ENCODE peak calls at places on chromosomes 2 and 18, in six cellular contexts. G is thyroid gland, Z is H1, M is endothelial cell of umbilical vein, S is A549, K is neural progenitor cell. T is an unnamed sample.
A peak's percentile ranks its signal among the peaks of the same experiment; 100 is the strongest.

GRCh38 chr2:69012310-69013122 is 463 bp upstream of the ANTXR1 start:
- DNase-seq in G (peak; percentile 65), Z (no peak), M (peak; percentile 56), S (peak; percentile 85), K (peak; percentile 3), T (peak; percentile 88)

GRCh38 chr2:170462433-170463205 is 252.5 kb upstream of the SP5 start:
- DNase-seq in G (no peak), Z (no peak), M (no peak), S (no peak), K (no peak), T (no peak)

GRCh38 chr18:79558196-79559120 is 121.1 kb upstream of the CTDP1 start:
- DNase-seq in G (no peak), Z (no peak), M (no peak), S (no peak), K (no peak), T (no peak)

GRCh38 chr2:188984680-188985079 is 10.5 kb downstream of the COL3A1 start:
- DNase-seq in G (no peak), Z (no peak), M (no peak), S (peak; percentile 74), K (no peak), T (no peak)

GRCh38 chr2:169193624-169194023 is 124.3 kb downstream of the DHRS9 start:
- DNase-seq in G (no peak), Z (no peak), M (no peak), S (no peak), K (no peak), T (no peak)

GRCh38 chr18:35158728-35159443 is 81.9 kb upstream of the ZNF397 start:
- DNase-seq in G (no peak), Z (no peak), M (no peak), S (no peak), K (no peak), T (no peak)

GRCh38 chr18:77167276-77167675 is 34.7 kb upstream of the MBP start:
- DNase-seq in G (no peak), Z (no peak), M (no peak), S (no peak), K (no peak), T (no peak)

GRCh38 chr2:237723613-237724012 is 75.0 kb upstream of the RBM44 start:
- DNase-seq in G (no peak), Z (no peak), M (no peak), S (peak; percentile 72), K (peak; percentile 78), T (peak; percentile 84)

GRCh38 chr2:218263817-218264611 is 3.2 kb downstream of the GPBAR1 start:
- DNase-seq in G (no peak), Z (no peak), M (no peak), S (no peak), K (no peak), T (no peak)

GRCh38 chr2:172782506-172783090 is 47.0 kb downstream of the RAPGEF4 start:
- DNase-seq in G (no peak), Z (no peak), M (no peak), S (no peak), K (no peak), T (no peak)

GRCh38 chr18:54879691-54880090 is 51.4 kb downstream of the RAB27B start:
- DNase-seq in G (no peak), Z (no peak), M (no peak), S (no peak), K (no peak), T (no peak)

GRCh38 chr2:68934021-68934420 is 18.7 kb downstream of the GKN2 start:
- DNase-seq in G (no peak), Z (no peak), M (no peak), S (no peak), K (no peak), T (no peak)

GRCh38 chr18:22183647-22184161 is 14.3 kb downstream of the GATA6 start:
- DNase-seq in G (no peak), Z (no peak), M (no peak), S (no peak), K (no peak), T (no peak)
- H3K4me3 ChIP-seq in G (no peak overlapping the region), Z (no peak overlapping the region), M (no peak overlapping the region), S (no peak overlapping the region), K (no peak overlapping the region), T (no peak overlapping the region)

DNA sequence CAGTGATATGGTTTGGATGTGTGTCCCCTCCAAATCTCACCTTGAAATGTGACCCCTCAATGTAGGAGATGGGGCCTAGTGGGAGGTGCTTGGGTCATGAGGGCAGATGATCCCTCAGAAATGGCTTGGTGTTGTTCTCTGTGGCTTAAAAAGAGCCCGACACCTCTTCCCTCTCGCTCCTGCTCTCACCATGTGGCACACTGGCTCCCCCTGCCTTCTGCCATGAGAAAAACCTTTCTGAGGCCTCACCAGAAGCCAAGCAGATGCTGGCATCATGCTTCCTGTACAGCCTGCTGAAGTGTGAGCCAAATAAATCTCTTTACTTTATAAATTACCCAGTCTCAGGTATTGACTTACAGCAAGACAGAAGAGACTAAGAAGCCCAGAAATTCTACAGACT is 357.1 kb downstream of the NRXN1 start:
- DNase-seq in G (no peak), Z (peak; percentile 29), M (no peak), S (peak; percentile 12), K (peak; percentile 4), T (peak; percentile 1)
- TF ChIP-seq CTCF in G (no peak), Z (peak; percentile 63), M (no peak), S (peak; percentile 7), K (peak; percentile 15), T (peak; percentile 27)

GRCh38 chr2:107588181-107588580 is 238.5 kb upstream of the RGPD4 start:
- DNase-seq in G (no peak), Z (no peak), M (no peak), S (no peak), K (no peak), T (no peak)
- H3K4me1 ChIP-seq in G (no peaks in the 10 kb centered on the region), Z (no peaks in the 10 kb centered on the region), M (no peaks in the 10 kb centered on the region), S (peaks cover 18% of the 10 kb centered on the region), K (peaks cover 10% of the 10 kb centered on the region), T (no peaks in the 10 kb centered on the region)

GRCh38 chr2:77387324-77387723 is 134.9 kb downstream of the LRRTM4 start:
- DNase-seq in G (no peak), Z (peak; percentile 23), M (no peak), S (no peak), K (no peak), T (no peak)

DNA sequence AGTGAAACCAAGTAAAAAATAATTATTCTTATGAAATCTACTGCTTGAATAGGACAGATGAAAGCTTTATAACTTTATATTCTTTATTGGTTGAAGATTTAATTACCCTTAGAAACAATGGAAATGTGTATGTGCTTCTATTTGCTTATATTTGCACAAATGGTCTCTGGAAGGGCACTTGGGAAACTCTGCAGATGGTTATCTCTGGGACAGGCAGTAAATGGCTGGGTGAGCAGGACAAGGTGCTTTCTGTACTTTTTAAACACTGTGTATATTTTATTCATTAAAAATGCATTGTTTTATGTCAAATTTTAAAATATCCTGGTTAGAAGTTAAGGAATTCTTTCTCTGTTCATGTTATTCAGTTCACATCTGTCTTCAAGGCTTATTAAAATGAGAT is 131.1 kb downstream of the LRRTM4 start:
- DNase-seq in G (no peak), Z (no peak), M (no peak), S (no peak), K (no peak), T (no peak)
- H3K4me3 ChIP-seq in G (no peak overlapping the region), Z (no peak overlapping the region), M (no peak overlapping the region), S (no peak overlapping the region), K (no peak overlapping the region), T (no peak overlapping the region)

DNA sequence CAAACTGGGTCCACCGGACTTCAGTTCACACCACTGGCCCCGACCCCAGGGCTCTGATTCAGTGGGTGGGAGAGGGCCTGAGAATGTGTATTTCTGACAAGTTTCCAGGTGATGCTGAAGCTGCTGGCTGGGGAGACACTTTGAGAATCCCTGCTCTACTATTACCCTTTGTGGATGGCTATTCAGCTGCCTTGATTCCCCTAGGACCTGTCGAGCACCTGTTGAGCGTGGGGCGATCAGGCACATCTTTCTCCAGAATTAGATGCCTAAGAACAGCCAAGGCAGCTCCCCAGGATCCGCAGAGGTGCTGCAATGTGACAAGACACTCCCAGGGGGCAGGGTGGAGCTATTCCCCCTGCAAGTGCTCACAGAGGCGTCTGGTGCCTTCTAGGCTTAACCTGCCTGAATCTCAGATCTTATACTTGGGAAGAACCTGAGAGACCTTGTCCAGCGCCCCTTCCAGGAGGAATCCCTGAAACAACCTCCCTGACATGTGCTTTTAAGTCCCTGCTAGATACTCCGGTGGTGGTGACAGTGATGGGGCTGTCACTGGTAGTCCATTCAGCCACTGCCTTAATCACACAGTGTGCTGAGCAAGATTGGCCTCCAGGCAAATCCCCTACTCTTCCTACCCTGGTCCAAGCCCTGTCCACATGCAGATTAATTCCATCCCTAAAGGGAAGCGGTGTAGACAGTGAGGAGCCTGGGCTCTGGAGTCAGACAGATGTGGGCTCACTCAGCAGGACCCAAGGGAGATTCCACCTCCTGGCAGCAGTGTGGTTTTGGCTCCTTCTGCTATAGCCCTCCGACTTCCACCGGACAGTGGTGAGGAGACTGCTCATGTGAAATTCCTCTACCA is 43.4 kb upstream of the OTOF start:
- DNase-seq in G (peak; percentile 16), Z (peak; percentile 29), M (no peak), S (peak; percentile 69), K (peak; percentile 81), T (peak; percentile 43)
- TF ChIP-seq CTCF in G (no peak), Z (peak; percentile 81), M (peak; percentile 16), S (peak; percentile 61), K (peak; percentile 68), T (peak; percentile 47)

GRCh38 chr2:54597153-54597827 is 126.2 kb upstream of the EML6 start:
- DNase-seq in G (peak; percentile 66), Z (no peak), M (no peak), S (no peak), K (no peak), T (no peak)
- H3K4me1 ChIP-seq in G (peaks cover 55% of the 10 kb centered on the region), Z (peaks cover 2% of the 10 kb centered on the region), M (peaks cover 23% of the 10 kb centered on the region), S (peaks cover 72% of the 10 kb centered on the region), K (no peaks in the 10 kb centered on the region), T (peaks cover 23% of the 10 kb centered on the region)

DNA sequence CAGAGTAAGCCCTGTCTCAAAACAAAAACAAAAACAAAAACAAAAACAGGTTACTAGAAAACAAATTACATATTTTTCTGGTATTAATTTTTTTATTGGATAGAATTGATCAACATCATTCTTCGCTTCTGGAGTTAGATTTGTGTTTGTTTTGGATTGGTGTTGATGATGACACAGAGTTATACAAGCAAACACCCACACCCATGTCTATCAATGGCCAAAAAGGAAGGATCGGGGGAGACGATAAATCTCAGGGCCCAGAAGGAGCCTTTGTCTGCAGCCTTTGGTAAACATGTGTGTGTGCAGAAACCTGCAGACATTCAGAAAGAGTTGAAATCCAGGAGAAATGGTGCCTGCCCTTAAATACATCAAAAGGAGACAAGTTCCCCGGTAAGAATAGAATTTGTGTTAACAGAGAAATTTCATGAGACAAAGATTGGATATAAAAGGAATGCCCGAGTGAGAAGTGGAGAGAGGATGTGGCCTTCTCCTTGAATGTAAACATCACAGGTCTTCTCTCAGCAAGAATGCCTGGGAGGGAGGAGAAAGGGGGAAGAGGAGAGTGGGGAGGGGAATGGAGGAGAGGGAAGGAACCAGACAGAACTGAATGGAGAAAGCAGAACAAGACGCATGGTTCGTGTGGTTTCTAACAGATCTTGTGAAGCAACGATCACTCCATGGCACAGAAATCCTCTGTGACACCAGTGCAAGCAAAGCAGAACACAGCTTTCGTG is 40.4 kb upstream of the TMEM178A start:
- DNase-seq in G (no peak), Z (no peak), M (no peak), S (no peak), K (no peak), T (no peak)
- H3K4me3 ChIP-seq in G (no peak overlapping the region), Z (no peak overlapping the region), M (no peak overlapping the region), S (no peak overlapping the region), K (no peak overlapping the region), T (no peak overlapping the region)

GRCh38 chr2:232420463-232421188 is 14.0 kb downstream of the ALPG start:
- DNase-seq in G (peak; percentile 72), Z (no peak), M (no peak), S (peak; percentile 29), K (peak; percentile 85), T (no peak)
- TF ChIP-seq CTCF in G (no peak), Z (no peak), M (no peak), S (no peak), K (no peak), T (no peak)

GRCh38 chr18:75209129-75209951 is at the start of gene PTGR3:
- DNase-seq in G (peak; percentile 89), Z (no peak), M (peak; percentile 89), S (peak; percentile 83), K (peak; percentile 87), T (peak; percentile 81)
- H3K4me1 ChIP-seq in G (peaks cover 40% of the 10 kb centered on the region), Z (peaks cover 32% of the 10 kb centered on the region), M (peaks cover 46% of the 10 kb centered on the region), S (peaks cover 22% of the 10 kb centered on the region), K (peaks cover 36% of the 10 kb centered on the region), T (peaks cover 28% of the 10 kb centered on the region)

T was measured in A673.